ENCODE peak calls at places on chromosomes 13 and 19, in four cellular contexts. T is HCT116, F is stomach, B is esophagus muscularis mucosa. V is an unnamed sample.

GRCh38 chr13:73228546-73228945 is 169.7 kb downstream of the KLF5 start:
- DNase-seq in T (no peak), F (no peak), B (no peak), V (no peak)

GRCh38 chr19:6125571-6125989 is 9.9 kb upstream of the ACSBG2 start:
- DNase-seq in T (peak), F (peak), B (no peak), V (peak)

GRCh38 chr19:43754562-43755255 is at the start of gene SMG9:
- DNase-seq in T (peak), F (peak), B (peak), V (peak)

GRCh38 chr13:50448535-50448981 is 394.9 kb downstream of the DLEU7 start:
- DNase-seq in T (no peak), F (no peak), B (no peak), V (peak)

GRCh38 chr19:35734273-35734672 is 8.0 kb downstream of the IGFLR1 start:
- DNase-seq in T (no peak), F (no peak), B (no peak), V (no peak)

GRCh38 chr19:3358919-3359849 is 7.2 kb upstream of the NFIC start:
- DNase-seq in T (no peak), F (peak), B (no peak), V (no peak)

GRCh38 chr19:58575183-58576041 is 2.3 kb upstream of the MZF1 start:
- DNase-seq in T (peak), F (peak), B (peak), V (peak)

GRCh38 chr19:56403261-56403660 is 871 bp upstream of the ZNF583 start:
- DNase-seq in T (no peak), F (no peak), B (no peak), V (no peak)

GRCh38 chr13:34467450-34468083 is 474.5 kb upstream of the NBEA start:
- DNase-seq in T (no peak), F (no peak), B (peak), V (no peak)

GRCh38 chr19:34306213-34306661 is 51.9 kb downstream of the GARRE1 start:
- DNase-seq in T (no peak), F (peak), B (no peak), V (no peak)

GRCh38 chr13:113926951-113927660 is 46.8 kb downstream of the C13orf46 start:
- DNase-seq in T (no peak), F (peak), B (no peak), V (no peak)

GRCh38 chr13:33276581-33276980 is 9.0 kb downstream of the STARD13 start:
- DNase-seq in T (no peak), F (no peak), B (no peak), V (peak)
- TF ChIP-seq POLR2AphosphoS5 in T (no peak), F (no peak), B (no peak), V (no peak)

GRCh38 chr13:26476111-26476743 is 81.3 kb upstream of the WASF3 start:
- DNase-seq in T (no peak), F (no peak), B (no peak), V (peak)

GRCh38 chr13:26477681-26478080 is 79.8 kb upstream of the WASF3 start:
- DNase-seq in T (no peak), F (no peak), B (no peak), V (no peak)

GRCh38 chr13:26474286-26474685 is 83.2 kb upstream of the WASF3 start:
- DNase-seq in T (no peak), F (no peak), B (peak), V (no peak)

GRCh38 chr13:26475176-26476110 is 82.0 kb upstream of the WASF3 start:
- DNase-seq in T (no peak), F (no peak), B (peak), V (no peak)

DNA sequence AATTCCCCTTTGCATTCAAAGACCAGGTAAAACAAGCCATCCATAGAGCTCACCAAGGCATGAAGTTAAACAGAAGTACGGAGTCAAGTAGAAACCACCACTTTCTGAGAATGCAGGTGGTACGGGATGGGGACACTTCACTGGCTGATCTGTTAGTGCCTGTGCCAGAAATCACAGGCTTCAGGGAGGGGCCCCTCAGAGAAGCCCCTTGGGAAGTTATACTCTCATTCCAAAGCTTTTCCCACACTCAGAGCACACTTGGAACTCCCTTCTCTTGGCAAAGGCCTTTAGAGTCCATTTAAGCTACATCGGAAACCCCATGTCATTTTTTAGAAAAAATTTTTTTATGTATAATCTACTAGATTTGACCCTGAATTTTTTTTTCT is 80.7 kb upstream of the WASF3 start:
- DNase-seq in T (no peak), F (no peak), B (no peak), V (no peak)
- TF ChIP-seq POLR2A in T (no peak), F (no peak), B (no peak), V (no peak)

GRCh38 chr19:42325308-42325895 is at the start of gene MEGF8:
- DNase-seq in T (peak), F (peak), B (peak), V (peak)
- TF ChIP-seq POLR2AphosphoS5 in T (peak), F (peak), B (peak), V (peak)

GRCh38 chr19:53131732-53132131 is 978 bp downstream of the ZNF415 start:
- DNase-seq in T (no peak), F (no peak), B (no peak), V (no peak)

GRCh38 chr19:53136432-53136831 is 3.7 kb upstream of the ZNF415 start:
- DNase-seq in T (no peak), F (no peak), B (no peak), V (no peak)

GRCh38 chr19:53131085-53131484 is 1.6 kb downstream of the ZNF415 start:
- DNase-seq in T (no peak), F (no peak), B (no peak), V (no peak)

GRCh38 chr19:53132231-53132991 is at the start of gene ZNF415:
- DNase-seq in T (no peak), F (peak), B (no peak), V (peak)

DNA sequence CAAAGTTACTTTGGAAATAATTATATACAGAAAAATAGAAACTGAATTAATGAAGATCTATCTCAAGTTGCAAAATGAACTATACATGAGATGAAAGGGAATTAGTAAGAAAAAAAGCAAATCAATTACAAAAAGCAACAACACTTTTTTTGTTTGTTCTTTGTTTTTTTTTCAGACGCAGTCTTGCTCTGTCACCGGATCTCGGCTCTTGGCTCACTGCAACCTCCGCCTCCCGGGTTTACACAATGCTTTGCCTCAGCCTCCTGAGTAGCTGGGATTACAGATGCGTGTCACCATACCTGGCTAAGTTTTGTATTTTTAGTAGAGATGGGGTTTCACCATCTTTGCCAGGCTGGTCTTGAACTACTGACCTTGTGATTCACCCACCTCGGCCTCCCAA is 2.2 kb downstream of the ZNF415 start:
- DNase-seq in T (no peak), F (no peak), B (no peak), V (no peak)
- TF ChIP-seq POLR2A in T (no peak), F (no peak), B (no peak), V (no peak)

DNA sequence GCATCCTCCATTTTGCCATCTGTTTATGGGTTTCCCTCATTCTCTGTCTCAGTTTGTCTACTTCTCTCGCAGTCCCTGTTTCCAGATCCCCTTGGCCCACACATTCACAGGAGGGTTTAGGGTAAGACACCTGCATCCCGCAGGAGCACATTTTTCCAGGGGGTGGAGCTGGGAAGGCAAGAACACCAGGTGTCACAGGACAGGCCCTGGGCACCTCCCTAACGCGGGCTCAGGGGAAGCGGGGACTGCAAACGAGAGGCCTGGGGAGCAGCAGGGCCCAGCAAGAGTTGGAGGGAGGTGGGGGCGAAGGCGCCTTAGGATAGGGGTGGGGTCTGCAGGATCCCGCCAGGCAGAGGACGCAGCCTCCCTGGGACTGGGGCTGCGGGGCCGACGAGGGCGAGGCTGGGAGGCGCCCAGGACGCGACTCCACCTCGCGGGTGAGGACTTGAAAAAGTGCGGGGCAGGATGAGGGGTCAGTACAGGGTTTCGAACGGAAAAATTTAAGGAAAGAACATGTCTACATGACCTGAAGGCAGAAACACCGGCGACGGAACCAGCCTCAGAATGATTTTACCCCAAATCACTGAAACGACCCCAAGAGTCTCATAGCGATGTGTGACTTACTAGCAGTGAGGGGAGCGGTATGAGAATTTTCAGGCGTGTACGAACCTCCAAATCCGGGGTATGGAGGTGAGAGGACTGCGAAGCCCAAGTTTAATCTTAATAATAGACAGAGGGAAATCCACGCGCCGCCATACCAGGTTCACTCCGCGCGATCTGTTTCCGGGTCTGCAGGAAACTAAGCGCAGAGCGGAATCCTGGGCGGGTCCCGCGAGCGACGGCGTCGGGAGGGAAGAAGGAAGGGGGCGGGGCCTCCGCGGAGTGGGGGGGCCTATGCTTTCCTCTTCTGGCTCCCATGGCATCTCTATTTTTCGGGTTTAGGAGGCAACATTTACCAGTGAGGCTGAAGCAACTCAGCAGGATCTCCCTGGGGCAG is 7.1 kb upstream of the ERVV-2 start:
- DNase-seq in T (no peak), F (no peak), B (no peak), V (peak)
- TF ChIP-seq POLR2AphosphoS5 in T (no peak), F (no peak), B (no peak), V (peak)

DNA sequence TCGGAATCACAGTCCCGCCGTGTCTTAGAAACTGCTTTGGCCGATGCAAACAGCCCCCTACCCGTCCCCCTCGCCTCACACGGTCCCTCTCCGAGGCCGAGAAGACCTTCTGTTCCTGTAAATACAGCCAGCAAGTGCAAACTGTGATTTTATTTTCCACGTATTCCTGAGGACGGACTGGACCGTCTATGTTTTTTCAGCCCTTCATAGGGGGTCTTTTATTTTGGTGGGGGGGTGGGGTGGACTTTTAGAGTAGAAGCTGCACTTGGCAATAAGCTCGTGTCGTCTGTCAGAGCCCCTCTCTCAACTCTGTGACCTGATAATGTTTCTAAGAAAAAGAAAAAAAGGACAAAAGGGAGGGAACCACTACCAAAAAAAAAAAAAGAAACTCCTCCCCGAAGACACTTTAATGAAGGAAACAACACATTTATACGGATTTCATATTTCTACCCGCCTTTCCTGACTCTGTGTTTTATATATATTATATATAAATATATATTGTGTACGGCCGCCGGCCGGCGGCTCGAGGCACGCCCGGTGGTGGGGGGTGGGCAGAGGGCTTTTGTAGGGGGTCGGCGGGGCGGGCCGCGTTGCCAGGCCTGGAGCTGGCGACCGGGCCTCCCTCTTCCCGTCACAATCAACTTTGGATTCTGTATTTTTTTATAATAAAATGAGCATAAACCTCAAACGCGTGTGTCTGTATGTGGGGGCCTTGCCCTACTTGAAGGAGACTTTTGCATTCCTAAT is 15.2 kb downstream of the EFNA2 start:
- DNase-seq in T (no peak), F (no peak), B (no peak), V (no peak)
- TF ChIP-seq POLR2A in T (no peak), F (no peak), B (no peak), V (no peak)

DNA sequence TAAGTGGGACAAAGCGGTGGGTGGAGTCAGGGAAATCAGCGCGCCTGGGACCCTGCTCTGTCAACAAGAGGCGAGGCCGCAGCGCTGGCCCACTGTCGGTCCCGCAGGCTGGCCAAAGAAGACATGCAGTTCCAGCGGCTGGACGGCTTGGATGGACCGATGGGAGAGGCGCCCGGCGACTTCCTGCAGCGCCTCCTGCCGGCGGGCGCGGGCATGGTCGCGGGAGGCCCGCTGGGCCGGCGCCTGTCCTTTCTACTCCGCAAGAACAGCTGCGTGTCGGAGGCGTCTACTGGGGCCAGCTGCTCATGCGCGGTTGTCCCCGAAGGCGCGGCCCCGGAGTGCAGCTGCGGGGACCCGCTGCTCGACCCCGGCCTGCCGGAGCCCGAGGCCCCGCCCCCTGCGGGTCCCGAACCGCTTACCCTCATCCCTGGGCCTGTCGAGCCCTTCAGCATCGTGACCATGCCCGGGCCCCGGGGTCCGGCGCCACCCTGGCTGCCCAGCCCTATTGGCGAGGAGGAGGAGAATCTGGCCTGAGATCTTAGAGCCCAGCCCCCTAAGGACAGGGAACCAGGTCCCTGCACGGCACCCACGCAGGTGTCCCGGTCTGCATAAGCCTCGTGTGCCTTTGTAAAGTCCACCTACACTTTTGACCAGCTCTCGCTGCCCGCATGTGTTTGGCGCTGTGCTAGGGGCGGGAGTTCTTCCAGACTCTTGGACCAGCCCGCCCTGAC is 6.1 kb downstream of the BEST2 start:
- DNase-seq in T (peak), F (peak), B (no peak), V (peak)
- TF ChIP-seq POLR2AphosphoS5 in T (peak), F (no peak), B (peak), V (no peak)